ENCODE peak calls at places on chromosomes 1 and 21, in seven cellular contexts. D, E, X, U, P, G and F are unnamed samples.

GRCh38 chr1:11797525-11798216 is 8.1 kb downstream of the MTHFR start:
- DNase-seq in D (peak), E (no peak), X (no peak), U (no peak), P (no peak), G (no peak), F (no peak)

GRCh38 chr1:225963735-225964530 is 22.9 kb upstream of the LEFTY2 start:
- DNase-seq in D (no peak), E (no peak), X (no peak), U (no peak), P (no peak), G (no peak), F (no peak)

GRCh38 chr1:154502066-154502741 is at the start of the genes SHE and TDRD10:
- DNase-seq in D (no peak), E (no peak), X (peak), U (no peak), P (no peak), G (no peak), F (no peak)

GRCh38 chr1:206880310-206880709 is 14.9 kb downstream of the IL20 start:
- DNase-seq in D (no peak), E (no peak), X (no peak), U (no peak), P (no peak), G (no peak), F (no peak)

GRCh38 chr1:150708595-150708994 is 11.6 kb upstream of the GOLPH3L start:
- DNase-seq in D (no peak), E (no peak), X (no peak), U (no peak), P (no peak), G (peak), F (no peak)

GRCh38 chr1:3312310-3312734 is 142.1 kb upstream of the ARHGEF16 start:
- DNase-seq in D (no peak), E (no peak), X (no peak), U (no peak), P (no peak), G (no peak), F (no peak)

GRCh38 chr1:219283541-219283940 is 109.9 kb downstream of the LYPLAL1 start:
- DNase-seq in D (no peak), E (no peak), X (no peak), U (no peak), P (no peak), G (no peak), F (no peak)

GRCh38 chr1:8565802-8566201 is 247.9 kb downstream of the SLC45A1 start:
- DNase-seq in D (no peak), E (no peak), X (no peak), U (no peak), P (no peak), G (no peak), F (no peak)

GRCh38 chr1:196531737-196532514 is 76.3 kb downstream of the KCNT2 start:
- DNase-seq in D (no peak), E (no peak), X (no peak), U (no peak), P (no peak), G (no peak), F (no peak)

GRCh38 chr1:202656951-202657646 is 53.2 kb downstream of the SYT2 start:
- DNase-seq in D (peak), E (peak), X (no peak), U (no peak), P (peak), G (no peak), F (peak)

GRCh38 chr1:228937851-228938247 is 202.6 kb downstream of the RHOU start:
- DNase-seq in D (no peak), E (no peak), X (no peak), U (no peak), P (no peak), G (no peak), F (no peak)

GRCh38 chr1:186747661-186748060 is 67.4 kb upstream of the PTGS2 start:
- DNase-seq in D (no peak), E (no peak), X (no peak), U (no peak), P (no peak), G (no peak), F (no peak)

GRCh38 chr1:29136463-29136915 is 12.8 kb upstream of the TMEM200B start:
- DNase-seq in D (peak), E (no peak), X (peak), U (no peak), P (no peak), G (no peak), F (peak)

GRCh38 chr1:156999596-157000320 is 45.8 kb downstream of the ARHGEF11 start:
- DNase-seq in D (no peak), E (peak), X (no peak), U (no peak), P (no peak), G (no peak), F (no peak)

GRCh38 chr1:43279161-43279560 is 6.2 kb downstream of the C1orf210 start:
- DNase-seq in D (no peak), E (no peak), X (no peak), U (no peak), P (no peak), G (no peak), F (no peak)

GRCh38 chr1:25080294-25081209 is 150.5 kb upstream of the RUNX3 start:
- DNase-seq in D (peak), E (no peak), X (no peak), U (peak), P (no peak), G (no peak), F (peak)

GRCh38 chr21:17491716-17492414 is 21.0 kb upstream of the CXADR start:
- DNase-seq in D (no peak), E (no peak), X (no peak), U (peak), P (no peak), G (no peak), F (no peak)

GRCh38 chr1:247833601-247834000 is 8.1 kb downstream of the OR11L1 start:
- DNase-seq in D (no peak), E (no peak), X (no peak), U (no peak), P (no peak), G (no peak), F (no peak)

GRCh38 chr1:231839999-231840398 is 213.4 kb downstream of the DISC1 start:
- DNase-seq in D (no peak), E (no peak), X (no peak), U (no peak), P (no peak), G (no peak), F (no peak)

GRCh38 chr1:81731989-81732388 is 68.7 kb upstream of the ADGRL2 start:
- DNase-seq in D (no peak), E (no peak), X (no peak), U (no peak), P (no peak), G (no peak), F (no peak)

GRCh38 chr1:7912743-7913557 is 27.7 kb downstream of the TNFRSF9 start:
- DNase-seq in D (no peak), E (no peak), X (no peak), U (peak), P (no peak), G (no peak), F (no peak)

GRCh38 chr1:221886311-221887090 is 144.6 kb upstream of the DUSP10 start:
- DNase-seq in D (no peak), E (no peak), X (no peak), U (no peak), P (no peak), G (no peak), F (no peak)

GRCh38 chr1:42847111-42847580 is 733 bp downstream of the ZNF691 start:
- DNase-seq in D (no peak), E (no peak), X (no peak), U (no peak), P (no peak), G (no peak), F (no peak)

DNA sequence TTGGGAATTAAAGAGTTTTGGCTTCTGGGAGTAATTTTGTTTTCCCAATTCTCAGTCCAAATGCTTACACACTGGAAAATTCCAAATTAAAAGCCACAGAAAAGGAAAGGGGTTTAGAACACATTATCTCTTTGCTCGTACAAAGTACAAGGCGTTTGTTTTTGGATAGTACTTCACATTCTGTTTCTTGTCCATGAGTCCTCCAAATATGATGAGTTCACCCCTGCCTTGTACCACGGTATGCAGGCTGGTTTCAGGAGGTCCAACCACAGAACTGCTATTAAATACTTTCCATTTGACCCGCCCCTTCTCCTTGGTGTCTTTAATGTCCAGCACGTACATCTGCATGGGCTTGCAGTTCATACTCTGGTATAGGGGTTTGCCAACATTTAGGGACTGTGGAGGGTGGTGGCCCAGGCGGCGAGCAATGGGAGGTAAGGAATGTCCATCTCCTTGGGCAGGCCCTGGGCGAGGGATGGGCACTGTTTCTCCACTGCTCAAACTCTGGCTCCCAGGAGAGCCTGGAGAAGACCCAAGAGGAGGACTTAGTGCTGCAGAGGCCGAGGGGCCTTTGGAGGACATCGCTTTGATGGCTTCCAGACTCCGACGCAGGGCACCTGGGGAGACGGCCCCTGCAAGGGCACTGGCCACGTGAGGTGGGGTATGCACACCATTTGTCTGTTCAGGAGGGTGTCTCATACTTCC is 13.7 kb upstream of the CPLANE2 start:
- DNase-seq in D (no peak), E (no peak), X (no peak), U (no peak), P (no peak), G (no peak), F (no peak)
- TF ChIP-seq JUND in D (no peak), E (no peak), X (no peak), U (no peak), P (no peak), G (no peak), F (no peak)

GRCh38 chr1:211842518-211842917 is 12.0 kb upstream of the LPGAT1 start:
- DNase-seq in D (no peak), E (no peak), X (no peak), U (no peak), P (no peak), G (no peak), F (no peak)
- TF ChIP-seq JUND in D (no peak), E (no peak), X (no peak), U (no peak), P (no peak), G (no peak), F (no peak)

GRCh38 chr1:109837852-109838570 is 72.6 kb upstream of the CSF1 start:
- DNase-seq in D (no peak), E (no peak), X (no peak), U (no peak), P (no peak), G (no peak), F (no peak)

GRCh38 chr1:109844609-109845008 is 66.0 kb upstream of the CSF1 start:
- DNase-seq in D (no peak), E (peak), X (no peak), U (no peak), P (no peak), G (no peak), F (no peak)

GRCh38 chr1:109834951-109835350 is 71.2 kb upstream of the EPS8L3 start:
- DNase-seq in D (no peak), E (no peak), X (no peak), U (no peak), P (no peak), G (no peak), F (no peak)

GRCh38 chr1:109840011-109840629 is 70.5 kb upstream of the CSF1 start:
- DNase-seq in D (no peak), E (no peak), X (no peak), U (no peak), P (no peak), G (no peak), F (no peak)

GRCh38 chr1:109838838-109839240 is 71.8 kb upstream of the CSF1 start:
- DNase-seq in D (no peak), E (no peak), X (no peak), U (peak), P (peak), G (no peak), F (no peak)
- TF ChIP-seq JUND in D (peak), E (no peak), X (no peak), U (peak), P (no peak), G (no peak), F (no peak)

GRCh38 chr21:34965200-34966174 is 83.6 kb downstream of the RUNX1 start:
- DNase-seq in D (no peak), E (no peak), X (no peak), U (no peak), P (peak), G (no peak), F (no peak)
- TF ChIP-seq JUND in D (no peak), E (no peak), X (no peak), U (no peak), P (no peak), G (no peak), F (no peak)